ENCODE peak calls at places on chromosomes 13 and 19, in eight cellular contexts. One of them, this sample, is unnamed.

GRCh38 chr13:47277774-47278173 is 380.9 kb upstream of the HTR2A start:
- DNase-seq in WTC11: no peak
- DNase-seq in cardiac muscle cell: peak; percentile 21
- DNase-seq in fibroblast of villous mesenchyme: peak; percentile 21
- DNase-seq in IMR-90: peak; percentile 44
- DNase-seq in A549: no peak
- DNase-seq in B cell: no peak
- DNase-seq in fibroblast of pulmonary artery: peak; percentile 54
- DNase-seq in this sample: peak; percentile 10

GRCh38 chr13:27183561-27184147 is 12.0 kb upstream of the USP12 start:
- DNase-seq in WTC11: no peak
- DNase-seq in cardiac muscle cell: peak; percentile 36
- DNase-seq in fibroblast of villous mesenchyme: peak; percentile 74
- DNase-seq in IMR-90: peak; percentile 72
- DNase-seq in A549: peak; percentile 85
- DNase-seq in B cell: no peak
- DNase-seq in fibroblast of pulmonary artery: peak; percentile 65
- DNase-seq in this sample: no peak

GRCh38 chr13:101523732-101524131 is 71.3 kb downstream of the ITGBL1 start:
- DNase-seq in WTC11: no peak
- DNase-seq in cardiac muscle cell: peak; percentile 24
- DNase-seq in fibroblast of villous mesenchyme: peak; percentile 48
- DNase-seq in IMR-90: peak; percentile 84
- DNase-seq in A549: no peak
- DNase-seq in B cell: no peak
- DNase-seq in fibroblast of pulmonary artery: peak; percentile 39
- DNase-seq in this sample: peak; percentile 88

GRCh38 chr13:63287926-63288325 is 1872.3 kb upstream of the PCDH20 start:
- DNase-seq in WTC11: no peak
- DNase-seq in cardiac muscle cell: no peak
- DNase-seq in fibroblast of villous mesenchyme: no peak
- DNase-seq in IMR-90: no peak
- DNase-seq in A549: no peak
- DNase-seq in B cell: no peak
- DNase-seq in fibroblast of pulmonary artery: no peak
- DNase-seq in this sample: no peak

GRCh38 chr19:43574424-43575155 is 737 bp downstream of the XRCC1 start:
- DNase-seq in WTC11: no peak
- DNase-seq in cardiac muscle cell: peak; percentile 41
- DNase-seq in fibroblast of villous mesenchyme: no peak
- DNase-seq in IMR-90: peak; percentile 35
- DNase-seq in A549: no peak
- DNase-seq in B cell: no peak
- DNase-seq in fibroblast of pulmonary artery: no peak
- DNase-seq in this sample: peak; percentile 22

GRCh38 chr13:80931766-80932165 is 590.8 kb upstream of the SPRY2 start:
- DNase-seq in WTC11: no peak
- DNase-seq in cardiac muscle cell: peak; percentile 46
- DNase-seq in fibroblast of villous mesenchyme: peak; percentile 21
- DNase-seq in IMR-90: no peak
- DNase-seq in A549: no peak
- DNase-seq in B cell: no peak
- DNase-seq in fibroblast of pulmonary artery: peak; percentile 66
- DNase-seq in this sample: no peak

GRCh38 chr19:13228561-13228960 is 78.3 kb downstream of the IER2 start:
- DNase-seq in WTC11: no peak
- DNase-seq in cardiac muscle cell: no peak
- DNase-seq in fibroblast of villous mesenchyme: no peak
- DNase-seq in IMR-90: no peak
- DNase-seq in A549: peak; percentile 33
- DNase-seq in B cell: no peak
- DNase-seq in fibroblast of pulmonary artery: no peak
- DNase-seq in this sample: no peak

GRCh38 chr13:113029487-113030258 is 60.7 kb downstream of the MCF2L start:
- DNase-seq in WTC11: peak; percentile 90
- DNase-seq in cardiac muscle cell: peak; percentile 18
- DNase-seq in fibroblast of villous mesenchyme: peak; percentile 3
- DNase-seq in IMR-90: no peak
- DNase-seq in A549: peak; percentile 8
- DNase-seq in B cell: peak; percentile 70
- DNase-seq in fibroblast of pulmonary artery: peak; percentile 15
- DNase-seq in this sample: no peak

GRCh38 chr13:38255600-38255999 is 94.1 kb upstream of the UFM1 start:
- DNase-seq in WTC11: no peak
- DNase-seq in cardiac muscle cell: no peak
- DNase-seq in fibroblast of villous mesenchyme: no peak
- DNase-seq in IMR-90: no peak
- DNase-seq in A549: no peak
- DNase-seq in B cell: no peak
- DNase-seq in fibroblast of pulmonary artery: no peak
- DNase-seq in this sample: no peak

GRCh38 chr13:39776439-39776838 is 121.0 kb downstream of the COG6 start:
- DNase-seq in WTC11: no peak
- DNase-seq in cardiac muscle cell: peak; percentile 69
- DNase-seq in fibroblast of villous mesenchyme: peak; percentile 61
- DNase-seq in IMR-90: peak; percentile 88
- DNase-seq in A549: peak; percentile 8
- DNase-seq in B cell: no peak
- DNase-seq in fibroblast of pulmonary artery: peak; percentile 70
- DNase-seq in this sample: peak; percentile 92

GRCh38 chr13:51815848-51816247 is 11.9 kb upstream of the DHRS12 start:
- DNase-seq in WTC11: no peak
- DNase-seq in cardiac muscle cell: no peak
- DNase-seq in fibroblast of villous mesenchyme: no peak
- DNase-seq in IMR-90: no peak
- DNase-seq in A549: no peak
- DNase-seq in B cell: no peak
- DNase-seq in fibroblast of pulmonary artery: no peak
- DNase-seq in this sample: no peak

GRCh38 chr13:40539954-40540706 is 126.3 kb downstream of the FOXO1 start:
- DNase-seq in WTC11: no peak
- DNase-seq in cardiac muscle cell: peak; percentile 89
- DNase-seq in fibroblast of villous mesenchyme: peak; percentile 82
- DNase-seq in IMR-90: peak; percentile 52
- DNase-seq in A549: peak; percentile 89
- DNase-seq in B cell: no peak
- DNase-seq in fibroblast of pulmonary artery: peak; percentile 90
- DNase-seq in this sample: peak; percentile 86

GRCh38 chr13:46472384-46472783 is 80.6 kb upstream of the LRCH1 start:
- DNase-seq in WTC11: no peak
- DNase-seq in cardiac muscle cell: no peak
- DNase-seq in fibroblast of villous mesenchyme: no peak
- DNase-seq in IMR-90: no peak
- DNase-seq in A549: no peak
- DNase-seq in B cell: no peak
- DNase-seq in fibroblast of pulmonary artery: no peak
- DNase-seq in this sample: no peak

GRCh38 chr19:35090160-35090794 is 25.3 kb upstream of the FXYD3 start:
- DNase-seq in WTC11: peak; percentile 71
- DNase-seq in cardiac muscle cell: peak; percentile 75
- DNase-seq in fibroblast of villous mesenchyme: peak; percentile 58
- DNase-seq in IMR-90: peak; percentile 53
- DNase-seq in A549: peak; percentile 82
- DNase-seq in B cell: peak; percentile 82
- DNase-seq in fibroblast of pulmonary artery: peak; percentile 66
- DNase-seq in this sample: peak; percentile 49

GRCh38 chr19:34383599-34383998 is 18.6 kb downstream of the GPI start:
- DNase-seq in WTC11: no peak
- DNase-seq in cardiac muscle cell: no peak
- DNase-seq in fibroblast of villous mesenchyme: no peak
- DNase-seq in IMR-90: no peak
- DNase-seq in A549: no peak
- DNase-seq in B cell: no peak
- DNase-seq in fibroblast of pulmonary artery: no peak
- DNase-seq in this sample: no peak

GRCh38 chr13:100176781-100177389 is 88.0 kb downstream of the PCCA start:
- DNase-seq in WTC11: no peak
- DNase-seq in cardiac muscle cell: peak; percentile 68
- DNase-seq in fibroblast of villous mesenchyme: peak; percentile 51
- DNase-seq in IMR-90: peak; percentile 54
- DNase-seq in A549: no peak
- DNase-seq in B cell: no peak
- DNase-seq in fibroblast of pulmonary artery: peak; percentile 64
- DNase-seq in this sample: peak; percentile 58

GRCh38 chr19:5020368-5020767 is 51.5 kb downstream of the KDM4B start:
- DNase-seq in WTC11: no peak
- DNase-seq in cardiac muscle cell: no peak
- DNase-seq in fibroblast of villous mesenchyme: no peak
- DNase-seq in IMR-90: no peak
- DNase-seq in A549: no peak
- DNase-seq in B cell: no peak
- DNase-seq in fibroblast of pulmonary artery: no peak
- DNase-seq in this sample: no peak

GRCh38 chr13:113796211-113796875 is 37.3 kb downstream of the TMEM255B start:
- DNase-seq in WTC11: no peak
- DNase-seq in cardiac muscle cell: no peak
- DNase-seq in fibroblast of villous mesenchyme: no peak
- DNase-seq in IMR-90: no peak
- DNase-seq in A549: no peak
- DNase-seq in B cell: no peak
- DNase-seq in fibroblast of pulmonary artery: no peak
- DNase-seq in this sample: no peak

DNA sequence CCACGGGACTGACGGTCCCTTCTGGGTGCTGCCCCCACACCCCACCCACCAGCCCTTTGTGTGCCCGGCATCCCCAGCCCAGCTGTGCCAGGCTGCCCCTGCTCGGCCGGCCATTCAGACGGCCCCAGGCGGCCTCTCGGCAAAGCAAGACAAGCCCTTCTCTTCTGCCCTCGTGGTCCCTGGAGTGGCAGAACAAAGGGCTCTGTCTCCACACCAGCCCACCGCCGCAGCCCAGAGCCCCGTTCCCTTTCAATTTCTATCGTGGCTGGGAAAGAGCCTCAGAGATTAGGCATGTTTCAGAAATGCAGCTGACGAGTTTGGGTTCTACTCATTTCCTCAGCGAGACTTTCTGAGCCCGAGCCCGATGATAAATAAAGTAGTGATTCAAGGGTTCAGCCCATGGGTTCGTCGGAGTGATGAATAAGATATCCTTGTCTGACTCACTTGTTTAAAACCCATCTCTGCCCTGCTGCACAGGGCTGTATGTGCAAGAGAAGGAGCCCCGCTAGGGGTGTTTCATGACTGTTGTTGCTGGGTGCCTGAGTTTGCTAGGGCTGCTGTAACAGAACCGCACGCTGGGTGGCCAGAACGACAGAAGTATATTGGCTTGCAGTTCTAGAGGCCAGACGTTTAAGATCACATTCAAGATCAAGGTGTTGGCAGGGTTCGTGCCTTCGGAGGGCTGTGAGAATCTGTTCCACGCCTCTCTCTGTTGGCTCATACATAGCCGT is 4.3 kb downstream of the MYO9B start:
- DNase-seq in WTC11: no peak
- DNase-seq in cardiac muscle cell: peak; percentile 98
- DNase-seq in fibroblast of villous mesenchyme: peak; percentile 99
- DNase-seq in IMR-90: peak; percentile 99
- DNase-seq in A549: peak; percentile 90
- DNase-seq in B cell: peak; percentile 55
- DNase-seq in fibroblast of pulmonary artery: peak; percentile 98
- DNase-seq in this sample: peak; percentile 99
- TF ChIP-seq CTCF in WTC11: no peak
- TF ChIP-seq CTCF in cardiac muscle cell: peak; percentile 76
- TF ChIP-seq CTCF in fibroblast of villous mesenchyme: peak; percentile 73
- TF ChIP-seq CTCF in IMR-90: peak; percentile 85
- TF ChIP-seq CTCF in A549: peak; percentile 37
- TF ChIP-seq CTCF in B cell: peak; percentile 32
- TF ChIP-seq CTCF in fibroblast of pulmonary artery: peak; percentile 84
- TF ChIP-seq CTCF in this sample: peak; percentile 86

GRCh38 chr13:33799950-33800592 is 17.9 kb upstream of the RFC3 start:
- DNase-seq in WTC11: no peak
- DNase-seq in cardiac muscle cell: peak; percentile 73
- DNase-seq in fibroblast of villous mesenchyme: peak; percentile 58
- DNase-seq in IMR-90: peak; percentile 46
- DNase-seq in A549: peak; percentile 45
- DNase-seq in B cell: no peak
- DNase-seq in fibroblast of pulmonary artery: peak; percentile 69
- DNase-seq in this sample: peak; percentile 4
- TF ChIP-seq CTCF in WTC11: no peak
- TF ChIP-seq CTCF in cardiac muscle cell: peak; percentile 62
- TF ChIP-seq CTCF in fibroblast of villous mesenchyme: peak; percentile 53
- TF ChIP-seq CTCF in IMR-90: peak; percentile 50
- TF ChIP-seq CTCF in A549: no peak
- TF ChIP-seq CTCF in B cell: no peak
- TF ChIP-seq CTCF in fibroblast of pulmonary artery: peak; percentile 57
- TF ChIP-seq CTCF in this sample: peak; percentile 48

GRCh38 chr19:49913720-49914119 is 15.3 kb upstream of the ATF5 start:
- DNase-seq in WTC11: no peak
- DNase-seq in cardiac muscle cell: no peak
- DNase-seq in fibroblast of villous mesenchyme: no peak
- DNase-seq in IMR-90: no peak
- DNase-seq in A549: no peak
- DNase-seq in B cell: no peak
- DNase-seq in fibroblast of pulmonary artery: no peak
- DNase-seq in this sample: no peak

GRCh38 chr19:49911381-49912145 is 14.9 kb upstream of the IL4I1 start:
- DNase-seq in WTC11: no peak
- DNase-seq in cardiac muscle cell: peak; percentile 16
- DNase-seq in fibroblast of villous mesenchyme: peak; percentile 32
- DNase-seq in IMR-90: peak; percentile 52
- DNase-seq in A549: no peak
- DNase-seq in B cell: peak; percentile 79
- DNase-seq in fibroblast of pulmonary artery: peak; percentile 45
- DNase-seq in this sample: no peak

GRCh38 chr19:49915271-49915670 is 13.7 kb upstream of the ATF5 start:
- DNase-seq in WTC11: no peak
- DNase-seq in cardiac muscle cell: no peak
- DNase-seq in fibroblast of villous mesenchyme: no peak
- DNase-seq in IMR-90: no peak
- DNase-seq in A549: no peak
- DNase-seq in B cell: no peak
- DNase-seq in fibroblast of pulmonary artery: no peak
- DNase-seq in this sample: no peak

GRCh38 chr19:49910179-49910578 is 13.5 kb upstream of the IL4I1 start:
- DNase-seq in WTC11: no peak
- DNase-seq in cardiac muscle cell: no peak
- DNase-seq in fibroblast of villous mesenchyme: no peak
- DNase-seq in IMR-90: no peak
- DNase-seq in A549: no peak
- DNase-seq in B cell: no peak
- DNase-seq in fibroblast of pulmonary artery: no peak
- DNase-seq in this sample: no peak

GRCh38 chr19:49912965-49913685 is 15.9 kb upstream of the ATF5 start:
- DNase-seq in WTC11: peak; percentile 66
- DNase-seq in cardiac muscle cell: no peak
- DNase-seq in fibroblast of villous mesenchyme: peak; percentile 30
- DNase-seq in IMR-90: peak; percentile 44
- DNase-seq in A549: no peak
- DNase-seq in B cell: no peak
- DNase-seq in fibroblast of pulmonary artery: no peak
- DNase-seq in this sample: no peak
- TF ChIP-seq CTCF in WTC11: no peak
- TF ChIP-seq CTCF in cardiac muscle cell: no peak
- TF ChIP-seq CTCF in fibroblast of villous mesenchyme: no peak
- TF ChIP-seq CTCF in IMR-90: no peak
- TF ChIP-seq CTCF in A549: peak; percentile 12
- TF ChIP-seq CTCF in B cell: no peak
- TF ChIP-seq CTCF in fibroblast of pulmonary artery: no peak
- TF ChIP-seq CTCF in this sample: peak; percentile 20

DNA sequence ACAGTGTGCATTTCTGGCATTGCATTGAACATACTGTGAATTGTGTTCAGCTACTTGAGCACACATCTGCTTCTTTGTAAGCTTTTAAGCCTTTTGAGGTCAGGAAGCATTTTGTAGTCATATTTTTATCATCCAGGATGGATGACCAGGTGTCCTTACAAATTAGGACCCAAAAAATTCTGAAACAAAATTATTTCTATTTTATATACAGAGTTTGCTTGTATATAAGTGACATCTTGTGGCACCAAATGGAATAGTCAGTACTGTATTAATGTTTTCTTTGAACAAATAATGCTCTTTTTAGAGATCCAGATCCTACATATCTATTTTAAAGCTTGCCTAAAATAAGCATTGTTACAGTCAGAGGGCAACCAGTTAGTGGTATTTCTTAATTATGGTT is 9.5 kb upstream of the SUPT20H start:
- DNase-seq in WTC11: no peak
- DNase-seq in cardiac muscle cell: peak; percentile 34
- DNase-seq in fibroblast of villous mesenchyme: peak; percentile 22
- DNase-seq in IMR-90: peak; percentile 30
- DNase-seq in A549: peak; percentile 4
- DNase-seq in B cell: no peak
- DNase-seq in fibroblast of pulmonary artery: peak; percentile 45
- DNase-seq in this sample: no peak
- TF ChIP-seq CTCF in WTC11: no peak
- TF ChIP-seq CTCF in cardiac muscle cell: peak; percentile 39
- TF ChIP-seq CTCF in fibroblast of villous mesenchyme: peak; percentile 21
- TF ChIP-seq CTCF in IMR-90: peak; percentile 46
- TF ChIP-seq CTCF in A549: no peak
- TF ChIP-seq CTCF in B cell: peak; percentile 24
- TF ChIP-seq CTCF in fibroblast of pulmonary artery: peak; percentile 34
- TF ChIP-seq CTCF in this sample: no peak

This sample was measured in brain microvascular endothelial cell.